ENCODE peak calls at places on chromosomes 5 and 9, in four cellular contexts. W, T, Y and G are unnamed samples.

GRCh38 chr5:37112383-37112991 is 136.7 kb downstream of the CPLANE1 start:
- DNase-seq in Y (no peak), T (no peak), W (no peak), G (no peak)

GRCh38 chr5:147336871-147337270 is 102.0 kb downstream of the STK32A start:
- DNase-seq in T (no peak), W (no peak), Y (no peak), G (no peak)

GRCh38 chr5:154176191-154176590 is 14.3 kb upstream of the GALNT10 start:
- DNase-seq in W (no peak), Y (no peak), T (peak; percentile 11), G (no peak)

GRCh38 chr9:116959775-116960174 is 272.7 kb downstream of the TRIM32 start:
- DNase-seq in W (no peak), Y (no peak), T (no peak), G (no peak)

GRCh38 chr9:108860354-108860753 is 1.7 kb upstream of the ACTL7A start:
- DNase-seq in W (no peak), T (no peak), Y (no peak), G (no peak)

GRCh38 chr9:115717711-115718173 is 435.8 kb upstream of the PAPPA start:
- DNase-seq in Y (no peak), W (no peak), T (no peak), G (no peak)

GRCh38 chr9:121399126-121399882 is 29.3 kb upstream of the STOM start:
- DNase-seq in Y (no peak), T (no peak), W (no peak), G (no peak)

GRCh38 chr9:71812385-71812784 is 44.1 kb upstream of the CEMIP2 start:
- DNase-seq in T (no peak), W (no peak), Y (no peak), G (no peak)